ENCODE peak calls at places on chromosomes 13 and 19, in six cellular contexts. One of them, this sample, is unnamed.

GRCh38 chr13:111437417-111437816 is 117.0 kb downstream of the TEX29 start:
- DNase-seq in fibroblast of pulmonary artery: no peak
- DNase-seq in activated CD4-positive, CD25-positive, alpha-beta regulatory T cell: no peak
- DNase-seq in choroid plexus epithelial cell: no peak
- DNase-seq in NB4: no peak
- DNase-seq in substantia nigra: no peak
- DNase-seq in this sample: no peak

GRCh38 chr19:52600639-52601024 is 30.5 kb downstream of the ZNF701 start:
- DNase-seq in substantia nigra: no peak
- DNase-seq in NB4: peak; percentile 39
- DNase-seq in activated CD4-positive, CD25-positive, alpha-beta regulatory T cell: no peak
- DNase-seq in choroid plexus epithelial cell: no peak
- DNase-seq in fibroblast of pulmonary artery: no peak
- DNase-seq in this sample: no peak

GRCh38 chr19:4539169-4539696 is 603 bp downstream of the LRG1 start:
- DNase-seq in activated CD4-positive, CD25-positive, alpha-beta regulatory T cell: no peak
- DNase-seq in fibroblast of pulmonary artery: no peak
- DNase-seq in choroid plexus epithelial cell: no peak
- DNase-seq in NB4: no peak
- DNase-seq in substantia nigra: no peak
- DNase-seq in this sample: no peak

GRCh38 chr13:37149380-37149779 is 43.9 kb upstream of the CSNK1A1L start:
- DNase-seq in NB4: no peak
- DNase-seq in choroid plexus epithelial cell: no peak
- DNase-seq in substantia nigra: no peak
- DNase-seq in activated CD4-positive, CD25-positive, alpha-beta regulatory T cell: no peak
- DNase-seq in fibroblast of pulmonary artery: no peak
- DNase-seq in this sample: no peak

GRCh38 chr13:49235856-49236431 is 11.8 kb upstream of the CDADC1 start:
- DNase-seq in NB4: no peak
- DNase-seq in fibroblast of pulmonary artery: no peak
- DNase-seq in choroid plexus epithelial cell: no peak
- DNase-seq in substantia nigra: no peak
- DNase-seq in activated CD4-positive, CD25-positive, alpha-beta regulatory T cell: no peak
- DNase-seq in this sample: no peak

GRCh38 chr19:12075538-12076139 is 11.1 kb downstream of the ZNF844 start:
- DNase-seq in fibroblast of pulmonary artery: no peak
- DNase-seq in substantia nigra: no peak
- DNase-seq in choroid plexus epithelial cell: peak; percentile 23
- DNase-seq in NB4: no peak
- DNase-seq in activated CD4-positive, CD25-positive, alpha-beta regulatory T cell: no peak
- DNase-seq in this sample: no peak

GRCh38 chr13:75256922-75257321 is 225.0 kb downstream of the TBC1D4 start:
- DNase-seq in NB4: no peak
- DNase-seq in fibroblast of pulmonary artery: no peak
- DNase-seq in choroid plexus epithelial cell: peak; percentile 27
- DNase-seq in activated CD4-positive, CD25-positive, alpha-beta regulatory T cell: no peak
- DNase-seq in substantia nigra: no peak
- DNase-seq in this sample: no peak

GRCh38 chr13:102090532-102090931 is 311.3 kb downstream of the FGF14 start:
- DNase-seq in NB4: no peak
- DNase-seq in choroid plexus epithelial cell: no peak
- DNase-seq in substantia nigra: no peak
- DNase-seq in activated CD4-positive, CD25-positive, alpha-beta regulatory T cell: no peak
- DNase-seq in fibroblast of pulmonary artery: no peak
- DNase-seq in this sample: no peak

GRCh38 chr19:38650911-38651584 is 3.6 kb downstream of the ACTN4 start:
- DNase-seq in activated CD4-positive, CD25-positive, alpha-beta regulatory T cell: no peak
- DNase-seq in substantia nigra: no peak
- DNase-seq in fibroblast of pulmonary artery: peak; percentile 96
- DNase-seq in NB4: peak; percentile 81
- DNase-seq in choroid plexus epithelial cell: peak; percentile 48
- DNase-seq in this sample: no peak

GRCh38 chr19:49829721-49830120 is 11.6 kb downstream of the MED25 start:
- DNase-seq in activated CD4-positive, CD25-positive, alpha-beta regulatory T cell: no peak
- DNase-seq in choroid plexus epithelial cell: no peak
- DNase-seq in substantia nigra: no peak
- DNase-seq in NB4: no peak
- DNase-seq in fibroblast of pulmonary artery: no peak
- DNase-seq in this sample: no peak

GRCh38 chr13:30078059-30078458 is 227.6 kb upstream of the UBL3 start:
- DNase-seq in NB4: no peak
- DNase-seq in substantia nigra: no peak
- DNase-seq in activated CD4-positive, CD25-positive, alpha-beta regulatory T cell: no peak
- DNase-seq in fibroblast of pulmonary artery: no peak
- DNase-seq in choroid plexus epithelial cell: no peak
- DNase-seq in this sample: no peak

GRCh38 chr19:8361921-8362793 is 1.8 kb upstream of the ANGPTL4 start:
- DNase-seq in substantia nigra: peak; percentile 53
- DNase-seq in NB4: peak; percentile 44
- DNase-seq in fibroblast of pulmonary artery: peak; percentile 99
- DNase-seq in choroid plexus epithelial cell: peak; percentile 97
- DNase-seq in activated CD4-positive, CD25-positive, alpha-beta regulatory T cell: no peak
- DNase-seq in this sample: peak; percentile 66

GRCh38 chr19:2255112-2255845 is 938 bp downstream of the JSRP1 start:
- DNase-seq in activated CD4-positive, CD25-positive, alpha-beta regulatory T cell: no peak
- DNase-seq in substantia nigra: no peak
- DNase-seq in choroid plexus epithelial cell: no peak
- DNase-seq in NB4: no peak
- DNase-seq in fibroblast of pulmonary artery: no peak
- DNase-seq in this sample: no peak

GRCh38 chr13:112756967-112757758 is 67.3 kb downstream of the ATP11A start:
- DNase-seq in choroid plexus epithelial cell: no peak
- DNase-seq in NB4: no peak
- DNase-seq in activated CD4-positive, CD25-positive, alpha-beta regulatory T cell: no peak
- DNase-seq in fibroblast of pulmonary artery: no peak
- DNase-seq in substantia nigra: peak; percentile 76
- DNase-seq in this sample: peak; percentile 86

GRCh38 chr13:109344552-109345157 is 441.7 kb downstream of the IRS2 start:
- DNase-seq in fibroblast of pulmonary artery: peak; percentile 53
- DNase-seq in NB4: no peak
- DNase-seq in substantia nigra: no peak
- DNase-seq in choroid plexus epithelial cell: peak; percentile 64
- DNase-seq in activated CD4-positive, CD25-positive, alpha-beta regulatory T cell: no peak
- DNase-seq in this sample: no peak

GRCh38 chr13:31862828-31863227 is 123.5 kb downstream of the RXFP2 start:
- DNase-seq in activated CD4-positive, CD25-positive, alpha-beta regulatory T cell: no peak
- DNase-seq in substantia nigra: no peak
- DNase-seq in choroid plexus epithelial cell: no peak
- DNase-seq in fibroblast of pulmonary artery: no peak
- DNase-seq in NB4: no peak
- DNase-seq in this sample: no peak

GRCh38 chr19:39696418-39696817 is 7.9 kb upstream of the LGALS14 start:
- DNase-seq in choroid plexus epithelial cell: no peak
- DNase-seq in fibroblast of pulmonary artery: peak; percentile 80
- DNase-seq in activated CD4-positive, CD25-positive, alpha-beta regulatory T cell: no peak
- DNase-seq in substantia nigra: no peak
- DNase-seq in NB4: no peak
- DNase-seq in this sample: no peak

GRCh38 chr13:100106005-100106404 is 17.1 kb downstream of the PCCA start:
- DNase-seq in activated CD4-positive, CD25-positive, alpha-beta regulatory T cell: no peak
- DNase-seq in choroid plexus epithelial cell: peak; percentile 43
- DNase-seq in NB4: no peak
- DNase-seq in fibroblast of pulmonary artery: no peak
- DNase-seq in substantia nigra: no peak
- DNase-seq in this sample: no peak

GRCh38 chr19:658916-659839 is 3.8 kb downstream of the RNF126 start:
- DNase-seq in fibroblast of pulmonary artery: no peak
- DNase-seq in activated CD4-positive, CD25-positive, alpha-beta regulatory T cell: no peak
- DNase-seq in substantia nigra: no peak
- DNase-seq in choroid plexus epithelial cell: no peak
- DNase-seq in NB4: no peak
- DNase-seq in this sample: no peak

GRCh38 chr19:40033989-40034560 is 22.0 kb downstream of the ZNF780B start:
- DNase-seq in activated CD4-positive, CD25-positive, alpha-beta regulatory T cell: no peak
- DNase-seq in fibroblast of pulmonary artery: no peak
- DNase-seq in NB4: no peak
- DNase-seq in choroid plexus epithelial cell: no peak
- DNase-seq in substantia nigra: no peak
- DNase-seq in this sample: no peak

GRCh38 chr13:72141845-72142470 is 275.0 kb upstream of the DACH1 start:
- DNase-seq in fibroblast of pulmonary artery: peak; percentile 79
- DNase-seq in NB4: no peak
- DNase-seq in choroid plexus epithelial cell: peak; percentile 88
- DNase-seq in substantia nigra: no peak
- DNase-seq in activated CD4-positive, CD25-positive, alpha-beta regulatory T cell: no peak
- DNase-seq in this sample: no peak

GRCh38 chr13:110208116-110208515 is 98.8 kb downstream of the COL4A1 start:
- DNase-seq in choroid plexus epithelial cell: no peak
- DNase-seq in fibroblast of pulmonary artery: no peak
- DNase-seq in NB4: no peak
- DNase-seq in substantia nigra: no peak
- DNase-seq in activated CD4-positive, CD25-positive, alpha-beta regulatory T cell: no peak
- DNase-seq in this sample: no peak

This sample was measured in COR-L47.